ENCODE peak calls at places on chromosomes 16 and 17, in six cellular contexts. One of them, this sample, is unnamed.

GRCh38 chr17:39617446-39618251 is 9.1 kb upstream of the PPP1R1B start:
- DNase-seq in cerebellar nuclear complex: no peak
- DNase-seq in stimulated activated CD8-positive, alpha-beta memory T cell treated with anti-CD3 and anti-CD28 coated beads, Interleukin-15, amount 100 ng/mL, for 4 hours: peak
- DNase-seq in activated CD4-positive, alpha-beta T cell treated with anti-CD3 and anti-CD28 coated beads for 48 hours: peak
- DNase-seq in stimulated activated CD4-positive, alpha-beta T cell treated with anti-CD3 and anti-CD28 coated beads, TNF-alpha, amount 100 ng/mL, for 1 hour: peak
- DNase-seq in astrocyte: no peak
- DNase-seq in this sample: peak

GRCh38 chr17:41864498-41864836 is 756 bp downstream of the KLHL11 start:
- DNase-seq in activated CD4-positive, alpha-beta T cell treated with anti-CD3 and anti-CD28 coated beads for 48 hours: no peak
- DNase-seq in stimulated activated CD4-positive, alpha-beta T cell treated with anti-CD3 and anti-CD28 coated beads, TNF-alpha, amount 100 ng/mL, for 1 hour: no peak
- DNase-seq in astrocyte: no peak
- DNase-seq in cerebellar nuclear complex: no peak
- DNase-seq in stimulated activated CD8-positive, alpha-beta memory T cell treated with anti-CD3 and anti-CD28 coated beads, Interleukin-15, amount 100 ng/mL, for 4 hours: no peak
- DNase-seq in this sample: peak

GRCh38 chr17:48259710-48260291 is 152.2 kb downstream of the SNX11 start:
- DNase-seq in cerebellar nuclear complex: no peak
- DNase-seq in activated CD4-positive, alpha-beta T cell treated with anti-CD3 and anti-CD28 coated beads for 48 hours: no peak
- DNase-seq in astrocyte: no peak
- DNase-seq in stimulated activated CD8-positive, alpha-beta memory T cell treated with anti-CD3 and anti-CD28 coated beads, Interleukin-15, amount 100 ng/mL, for 4 hours: no peak
- DNase-seq in stimulated activated CD4-positive, alpha-beta T cell treated with anti-CD3 and anti-CD28 coated beads, TNF-alpha, amount 100 ng/mL, for 1 hour: no peak
- DNase-seq in this sample: peak

GRCh38 chr17:74798239-74798707 is 22.1 kb upstream of the NAT9 start:
- DNase-seq in cerebellar nuclear complex: no peak
- DNase-seq in stimulated activated CD8-positive, alpha-beta memory T cell treated with anti-CD3 and anti-CD28 coated beads, Interleukin-15, amount 100 ng/mL, for 4 hours: no peak
- DNase-seq in astrocyte: no peak
- DNase-seq in activated CD4-positive, alpha-beta T cell treated with anti-CD3 and anti-CD28 coated beads for 48 hours: no peak
- DNase-seq in stimulated activated CD4-positive, alpha-beta T cell treated with anti-CD3 and anti-CD28 coated beads, TNF-alpha, amount 100 ng/mL, for 1 hour: no peak
- DNase-seq in this sample: no peak

GRCh38 chr16:10065014-10065413 is 117.2 kb downstream of the GRIN2A start:
- DNase-seq in cerebellar nuclear complex: no peak
- DNase-seq in stimulated activated CD4-positive, alpha-beta T cell treated with anti-CD3 and anti-CD28 coated beads, TNF-alpha, amount 100 ng/mL, for 1 hour: no peak
- DNase-seq in astrocyte: no peak
- DNase-seq in activated CD4-positive, alpha-beta T cell treated with anti-CD3 and anti-CD28 coated beads for 48 hours: no peak
- DNase-seq in stimulated activated CD8-positive, alpha-beta memory T cell treated with anti-CD3 and anti-CD28 coated beads, Interleukin-15, amount 100 ng/mL, for 4 hours: no peak
- DNase-seq in this sample: no peak

GRCh38 chr16:83762141-83763024 is 45.4 kb upstream of the HSBP1 start:
- DNase-seq in activated CD4-positive, alpha-beta T cell treated with anti-CD3 and anti-CD28 coated beads for 48 hours: no peak
- DNase-seq in cerebellar nuclear complex: no peak
- DNase-seq in stimulated activated CD4-positive, alpha-beta T cell treated with anti-CD3 and anti-CD28 coated beads, TNF-alpha, amount 100 ng/mL, for 1 hour: no peak
- DNase-seq in stimulated activated CD8-positive, alpha-beta memory T cell treated with anti-CD3 and anti-CD28 coated beads, Interleukin-15, amount 100 ng/mL, for 4 hours: no peak
- DNase-seq in astrocyte: no peak
- DNase-seq in this sample: no peak

GRCh38 chr17:75069783-75070182 is 18.0 kb upstream of the SLC16A5 start:
- DNase-seq in astrocyte: no peak
- DNase-seq in stimulated activated CD8-positive, alpha-beta memory T cell treated with anti-CD3 and anti-CD28 coated beads, Interleukin-15, amount 100 ng/mL, for 4 hours: no peak
- DNase-seq in stimulated activated CD4-positive, alpha-beta T cell treated with anti-CD3 and anti-CD28 coated beads, TNF-alpha, amount 100 ng/mL, for 1 hour: no peak
- DNase-seq in cerebellar nuclear complex: no peak
- DNase-seq in activated CD4-positive, alpha-beta T cell treated with anti-CD3 and anti-CD28 coated beads for 48 hours: no peak
- DNase-seq in this sample: peak

GRCh38 chr17:33968350-33969044 is 286.6 kb upstream of the CCL2 start:
- DNase-seq in astrocyte: no peak
- DNase-seq in stimulated activated CD4-positive, alpha-beta T cell treated with anti-CD3 and anti-CD28 coated beads, TNF-alpha, amount 100 ng/mL, for 1 hour: no peak
- DNase-seq in stimulated activated CD8-positive, alpha-beta memory T cell treated with anti-CD3 and anti-CD28 coated beads, Interleukin-15, amount 100 ng/mL, for 4 hours: no peak
- DNase-seq in activated CD4-positive, alpha-beta T cell treated with anti-CD3 and anti-CD28 coated beads for 48 hours: peak
- DNase-seq in cerebellar nuclear complex: peak
- DNase-seq in this sample: no peak

GRCh38 chr16:649646-650045 is 481 bp downstream of the WDR90 start:
- DNase-seq in stimulated activated CD4-positive, alpha-beta T cell treated with anti-CD3 and anti-CD28 coated beads, TNF-alpha, amount 100 ng/mL, for 1 hour: no peak
- DNase-seq in cerebellar nuclear complex: no peak
- DNase-seq in stimulated activated CD8-positive, alpha-beta memory T cell treated with anti-CD3 and anti-CD28 coated beads, Interleukin-15, amount 100 ng/mL, for 4 hours: no peak
- DNase-seq in activated CD4-positive, alpha-beta T cell treated with anti-CD3 and anti-CD28 coated beads for 48 hours: peak
- DNase-seq in astrocyte: no peak
- DNase-seq in this sample: no peak

GRCh38 chr17:22462461-22462860 is 770.1 kb downstream of the KCNJ18 start:
- DNase-seq in cerebellar nuclear complex: no peak
- DNase-seq in stimulated activated CD8-positive, alpha-beta memory T cell treated with anti-CD3 and anti-CD28 coated beads, Interleukin-15, amount 100 ng/mL, for 4 hours: no peak
- DNase-seq in stimulated activated CD4-positive, alpha-beta T cell treated with anti-CD3 and anti-CD28 coated beads, TNF-alpha, amount 100 ng/mL, for 1 hour: no peak
- DNase-seq in activated CD4-positive, alpha-beta T cell treated with anti-CD3 and anti-CD28 coated beads for 48 hours: no peak
- DNase-seq in astrocyte: no peak
- DNase-seq in this sample: no peak

GRCh38 chr16:62298567-62298966 is 262.3 kb upstream of the CDH8 start:
- DNase-seq in stimulated activated CD4-positive, alpha-beta T cell treated with anti-CD3 and anti-CD28 coated beads, TNF-alpha, amount 100 ng/mL, for 1 hour: no peak
- DNase-seq in stimulated activated CD8-positive, alpha-beta memory T cell treated with anti-CD3 and anti-CD28 coated beads, Interleukin-15, amount 100 ng/mL, for 4 hours: no peak
- DNase-seq in cerebellar nuclear complex: no peak
- DNase-seq in astrocyte: no peak
- DNase-seq in activated CD4-positive, alpha-beta T cell treated with anti-CD3 and anti-CD28 coated beads for 48 hours: no peak
- DNase-seq in this sample: no peak

GRCh38 chr17:49691086-49691676 is 13.3 kb upstream of the SPOP start:
- DNase-seq in stimulated activated CD8-positive, alpha-beta memory T cell treated with anti-CD3 and anti-CD28 coated beads, Interleukin-15, amount 100 ng/mL, for 4 hours: no peak
- DNase-seq in cerebellar nuclear complex: no peak
- DNase-seq in stimulated activated CD4-positive, alpha-beta T cell treated with anti-CD3 and anti-CD28 coated beads, TNF-alpha, amount 100 ng/mL, for 1 hour: no peak
- DNase-seq in astrocyte: peak
- DNase-seq in activated CD4-positive, alpha-beta T cell treated with anti-CD3 and anti-CD28 coated beads for 48 hours: no peak
- DNase-seq in this sample: no peak

GRCh38 chr16:55703003-55704001 is 47.5 kb downstream of the SLC6A2 start:
- DNase-seq in astrocyte: peak
- DNase-seq in stimulated activated CD4-positive, alpha-beta T cell treated with anti-CD3 and anti-CD28 coated beads, TNF-alpha, amount 100 ng/mL, for 1 hour: no peak
- DNase-seq in cerebellar nuclear complex: no peak
- DNase-seq in activated CD4-positive, alpha-beta T cell treated with anti-CD3 and anti-CD28 coated beads for 48 hours: peak
- DNase-seq in stimulated activated CD8-positive, alpha-beta memory T cell treated with anti-CD3 and anti-CD28 coated beads, Interleukin-15, amount 100 ng/mL, for 4 hours: no peak
- DNase-seq in this sample: peak

GRCh38 chr16:35391328-35391727 is 1931.9 kb downstream of the TP53TG3F start:
- DNase-seq in activated CD4-positive, alpha-beta T cell treated with anti-CD3 and anti-CD28 coated beads for 48 hours: peak
- DNase-seq in stimulated activated CD4-positive, alpha-beta T cell treated with anti-CD3 and anti-CD28 coated beads, TNF-alpha, amount 100 ng/mL, for 1 hour: no peak
- DNase-seq in stimulated activated CD8-positive, alpha-beta memory T cell treated with anti-CD3 and anti-CD28 coated beads, Interleukin-15, amount 100 ng/mL, for 4 hours: no peak
- DNase-seq in astrocyte: no peak
- DNase-seq in cerebellar nuclear complex: no peak
- DNase-seq in this sample: peak

GRCh38 chr16:70418274-70418992 is 20.5 kb downstream of the ST3GAL2 start:
- DNase-seq in stimulated activated CD8-positive, alpha-beta memory T cell treated with anti-CD3 and anti-CD28 coated beads, Interleukin-15, amount 100 ng/mL, for 4 hours: no peak
- DNase-seq in stimulated activated CD4-positive, alpha-beta T cell treated with anti-CD3 and anti-CD28 coated beads, TNF-alpha, amount 100 ng/mL, for 1 hour: no peak
- DNase-seq in activated CD4-positive, alpha-beta T cell treated with anti-CD3 and anti-CD28 coated beads for 48 hours: no peak
- DNase-seq in cerebellar nuclear complex: no peak
- DNase-seq in astrocyte: no peak
- DNase-seq in this sample: no peak

GRCh38 chr16:70717065-70717464 is 31.2 kb upstream of the MTSS2 start:
- DNase-seq in activated CD4-positive, alpha-beta T cell treated with anti-CD3 and anti-CD28 coated beads for 48 hours: no peak
- DNase-seq in stimulated activated CD8-positive, alpha-beta memory T cell treated with anti-CD3 and anti-CD28 coated beads, Interleukin-15, amount 100 ng/mL, for 4 hours: no peak
- DNase-seq in cerebellar nuclear complex: no peak
- DNase-seq in astrocyte: no peak
- DNase-seq in stimulated activated CD4-positive, alpha-beta T cell treated with anti-CD3 and anti-CD28 coated beads, TNF-alpha, amount 100 ng/mL, for 1 hour: no peak
- DNase-seq in this sample: no peak

GRCh38 chr16:736936-737481 is 3.8 kb downstream of the CIAO3 start:
- DNase-seq in activated CD4-positive, alpha-beta T cell treated with anti-CD3 and anti-CD28 coated beads for 48 hours: no peak
- DNase-seq in stimulated activated CD4-positive, alpha-beta T cell treated with anti-CD3 and anti-CD28 coated beads, TNF-alpha, amount 100 ng/mL, for 1 hour: no peak
- DNase-seq in stimulated activated CD8-positive, alpha-beta memory T cell treated with anti-CD3 and anti-CD28 coated beads, Interleukin-15, amount 100 ng/mL, for 4 hours: no peak
- DNase-seq in cerebellar nuclear complex: no peak
- DNase-seq in astrocyte: no peak
- DNase-seq in this sample: no peak

GRCh38 chr16:30874821-30875717 is 18.8 kb downstream of the BCL7C start:
- DNase-seq in activated CD4-positive, alpha-beta T cell treated with anti-CD3 and anti-CD28 coated beads for 48 hours: peak
- DNase-seq in astrocyte: peak
- DNase-seq in stimulated activated CD8-positive, alpha-beta memory T cell treated with anti-CD3 and anti-CD28 coated beads, Interleukin-15, amount 100 ng/mL, for 4 hours: peak
- DNase-seq in cerebellar nuclear complex: no peak
- DNase-seq in stimulated activated CD4-positive, alpha-beta T cell treated with anti-CD3 and anti-CD28 coated beads, TNF-alpha, amount 100 ng/mL, for 1 hour: peak
- DNase-seq in this sample: peak

GRCh38 chr17:50428831-50429424 is 2.9 kb downstream of the ACSF2 start:
- DNase-seq in activated CD4-positive, alpha-beta T cell treated with anti-CD3 and anti-CD28 coated beads for 48 hours: no peak
- DNase-seq in astrocyte: no peak
- DNase-seq in stimulated activated CD4-positive, alpha-beta T cell treated with anti-CD3 and anti-CD28 coated beads, TNF-alpha, amount 100 ng/mL, for 1 hour: no peak
- DNase-seq in stimulated activated CD8-positive, alpha-beta memory T cell treated with anti-CD3 and anti-CD28 coated beads, Interleukin-15, amount 100 ng/mL, for 4 hours: no peak
- DNase-seq in cerebellar nuclear complex: no peak
- DNase-seq in this sample: no peak